ENCODE peak calls at places on chromosomes 3 and 15, in five cellular contexts. F, G, O, H and V are unnamed samples.

GRCh38 chr15:90165659-90166489 is 35.3 kb upstream of the SEMA4B start:
- DNase-seq in G (peak), H (peak), O (no peak), F (peak), V (peak)

GRCh38 chr15:89066280-89066679 is 22.0 kb upstream of the ABHD2 start:
- DNase-seq in F (no peak), H (no peak), O (no peak), G (no peak), V (no peak)

GRCh38 chr3:43185656-43186375 is 79.9 kb upstream of the POMGNT2 start:
- DNase-seq in G (peak), O (no peak), H (no peak), F (no peak), V (no peak)

GRCh38 chr3:136929984-136930671 is 27.7 kb upstream of the IL20RB start:
- DNase-seq in O (peak), H (no peak), F (no peak), G (peak), V (no peak)

GRCh38 chr15:76512971-76513370 is 176.4 kb downstream of the ISL2 start:
- DNase-seq in F (no peak), O (no peak), H (no peak), G (peak), V (no peak)

GRCh38 chr3:195583831-195584542 is at the start of gene APOD:
- DNase-seq in G (peak), H (no peak), F (no peak), O (peak), V (no peak)

GRCh38 chr3:13951184-13951583 is 71.3 kb upstream of the WNT7A start:
- DNase-seq in G (no peak), H (no peak), O (no peak), F (no peak), V (no peak)

GRCh38 chr15:96720251-96720650 is 389.8 kb downstream of the NR2F2 start:
- DNase-seq in F (no peak), O (no peak), H (no peak), G (no peak), V (no peak)

GRCh38 chr3:15451468-15452113 is 24.2 kb downstream of the EAF1 start:
- DNase-seq in F (no peak), O (no peak), H (no peak), G (no peak), V (no peak)

GRCh38 chr15:77819841-77820728 is 187.4 kb upstream of the LINGO1 start:
- DNase-seq in H (no peak), F (peak), O (no peak), G (peak), V (peak)
- TF ChIP-seq CTCF in H (no peak), F (peak), O (no peak), G (no peak), V (no peak)

GRCh38 chr3:105518201-105518600 is 151.5 kb downstream of the ALCAM start:
- DNase-seq in H (no peak), F (no peak), G (no peak), O (no peak), V (no peak)

GRCh38 chr3:105518806-105519418 is 152.2 kb downstream of the ALCAM start:
- DNase-seq in O (no peak), F (peak), G (peak), H (no peak), V (peak)

GRCh38 chr3:105513886-105514285 is 147.2 kb downstream of the ALCAM start:
- DNase-seq in G (peak), F (no peak), O (no peak), H (no peak), V (no peak)

GRCh38 chr3:105513042-105513441 is 146.3 kb downstream of the ALCAM start:
- DNase-seq in O (no peak), H (no peak), G (peak), F (no peak), V (no peak)

GRCh38 chr3:105516972-105517371 is 150.3 kb downstream of the ALCAM start:
- DNase-seq in H (no peak), F (no peak), O (no peak), G (no peak), V (no peak)
- TF ChIP-seq CTCF in H (no peak), F (no peak), O (no peak), G (no peak), V (no peak)

GRCh38 chr3:23592961-23593931 is 212.5 kb upstream of the UBE2E1 start:
- DNase-seq in G (no peak), H (no peak), O (no peak), F (no peak), V (no peak)

GRCh38 chr3:23591374-23591773 is 214.4 kb upstream of the UBE2E1 start:
- DNase-seq in O (no peak), H (no peak), G (no peak), F (no peak), V (no peak)

GRCh38 chr3:23590874-23591273 is 214.9 kb upstream of the UBE2E1 start:
- DNase-seq in F (no peak), O (no peak), G (no peak), H (no peak), V (peak)

GRCh38 chr3:23594066-23594465 is 211.7 kb upstream of the UBE2E1 start:
- DNase-seq in G (no peak), O (no peak), H (no peak), F (no peak), V (no peak)

DNA sequence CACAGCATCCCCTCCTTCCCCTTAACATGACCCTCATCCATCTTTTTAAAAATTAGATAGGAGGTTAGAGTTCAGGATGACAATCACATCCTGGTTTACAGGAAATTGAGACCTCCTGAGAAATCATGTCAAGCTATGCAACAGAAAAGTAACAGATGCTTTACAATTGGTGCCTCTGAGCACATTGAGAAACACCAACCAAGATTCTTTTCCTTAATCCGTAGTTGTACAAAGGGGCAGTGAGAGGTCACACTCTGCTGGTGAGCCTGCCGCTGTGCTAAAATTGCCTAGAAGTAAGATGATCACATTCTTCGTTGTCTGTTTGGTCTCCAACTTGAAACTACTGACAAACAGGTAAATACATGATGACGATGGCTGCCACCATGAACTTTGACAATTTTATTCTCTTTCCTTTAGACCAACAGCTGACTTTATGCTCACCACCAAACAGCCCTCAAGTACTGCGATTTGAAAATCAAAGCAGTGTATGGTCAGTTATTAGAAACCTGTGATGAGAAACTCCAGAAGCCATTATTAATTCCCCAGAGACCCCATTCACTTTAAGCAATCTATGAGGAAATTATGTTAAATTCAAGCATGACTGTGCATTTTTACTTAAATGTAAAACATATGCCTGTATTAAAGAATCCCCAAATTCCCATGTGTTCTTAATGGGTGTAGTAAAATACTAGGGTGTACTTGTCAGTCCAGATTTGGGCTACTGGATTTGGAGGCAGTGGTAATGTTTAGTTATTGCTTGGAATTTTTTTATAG is 210.7 kb upstream of the UBE2E1 start:
- DNase-seq in F (no peak), H (no peak), G (no peak), O (no peak), V (no peak)
- TF ChIP-seq CTCF in F (no peak), H (no peak), G (no peak), O (no peak), V (no peak)

GRCh38 chr15:29822100-29822684 is at the start of gene TJP1:
- DNase-seq in H (no peak), G (peak), F (peak), O (peak), V (peak)

GRCh38 chr15:29819979-29820801 is 2.1 kb downstream of the TJP1 start:
- DNase-seq in F (no peak), H (no peak), O (no peak), G (no peak), V (no peak)

GRCh38 chr15:29822685-29823459 is 604 bp upstream of the TJP1 start:
- DNase-seq in G (peak), H (peak), F (peak), O (peak), V (no peak)

GRCh38 chr15:29820802-29821160 is 1.5 kb downstream of the TJP1 start:
- DNase-seq in O (no peak), H (no peak), F (no peak), G (no peak), V (no peak)

GRCh38 chr15:29821416-29822099 is 710 bp downstream of the TJP1 start:
- DNase-seq in G (peak), O (peak), F (peak), H (no peak), V (peak)
- TF ChIP-seq CTCF in G (peak), O (no peak), F (peak), H (peak), V (no peak)